ENCODE peak calls at places on chromosomes 2 and 18, in nine cellular contexts. One of them, this sample, is unnamed. For H3K4me1, the result is how much of the 10 kb centered on the place peaks cover.

GRCh38 chr2:71482055-71482454 is 28.7 kb downstream of the DYSF start:
- DNase-seq in MM.1S: no peak
- DNase-seq in cardiac muscle cell: no peak
- DNase-seq in spleen: no peak
- DNase-seq in CD8-positive, alpha-beta T cell: no peak
- DNase-seq in endothelial cell of umbilical vein: no peak
- DNase-seq in HepG2: no peak
- DNase-seq in H9: no peak
- DNase-seq in uterus: no peak
- DNase-seq in this sample: no peak

GRCh38 chr2:62814132-62814531 is 108.6 kb downstream of the EHBP1 start:
- DNase-seq in MM.1S: no peak
- DNase-seq in cardiac muscle cell: no peak
- DNase-seq in spleen: no peak
- DNase-seq in CD8-positive, alpha-beta T cell: no peak
- DNase-seq in endothelial cell of umbilical vein: no peak
- DNase-seq in HepG2: no peak
- DNase-seq in H9: no peak
- DNase-seq in uterus: no peak
- DNase-seq in this sample: peak

GRCh38 chr2:166070231-166070630 is 57.6 kb downstream of the SCN1A start:
- DNase-seq in MM.1S: no peak
- DNase-seq in cardiac muscle cell: no peak
- DNase-seq in spleen: no peak
- DNase-seq in CD8-positive, alpha-beta T cell: no peak
- DNase-seq in endothelial cell of umbilical vein: no peak
- DNase-seq in HepG2: no peak
- DNase-seq in H9: no peak
- DNase-seq in uterus: no peak
- DNase-seq in this sample: no peak

GRCh38 chr2:161312996-161313395 is 4.8 kb downstream of the PSMD14 start:
- DNase-seq in MM.1S: no peak
- DNase-seq in cardiac muscle cell: no peak
- DNase-seq in spleen: no peak
- DNase-seq in CD8-positive, alpha-beta T cell: no peak
- DNase-seq in endothelial cell of umbilical vein: no peak
- DNase-seq in HepG2: no peak
- DNase-seq in H9: no peak
- DNase-seq in uterus: no peak
- DNase-seq in this sample: no peak

GRCh38 chr2:112140899-112141622 is 2.9 kb downstream of the FBLN7 start:
- DNase-seq in MM.1S: no peak
- DNase-seq in cardiac muscle cell: no peak
- DNase-seq in spleen: no peak
- DNase-seq in CD8-positive, alpha-beta T cell: no peak
- DNase-seq in endothelial cell of umbilical vein: no peak
- DNase-seq in HepG2: no peak
- DNase-seq in H9: no peak
- DNase-seq in uterus: no peak
- DNase-seq in this sample: no peak

GRCh38 chr18:22167471-22168151 is 1.8 kb upstream of the GATA6 start:
- DNase-seq in MM.1S: no peak
- DNase-seq in cardiac muscle cell: peak
- DNase-seq in spleen: no peak
- DNase-seq in CD8-positive, alpha-beta T cell: no peak
- DNase-seq in endothelial cell of umbilical vein: peak
- DNase-seq in HepG2: no peak
- DNase-seq in H9: peak
- DNase-seq in uterus: peak
- DNase-seq in this sample: no peak

GRCh38 chr2:2848621-2849443 is 517.8 kb upstream of the MYT1L start:
- DNase-seq in MM.1S: no peak
- DNase-seq in cardiac muscle cell: peak
- DNase-seq in spleen: peak
- DNase-seq in CD8-positive, alpha-beta T cell: no peak
- DNase-seq in endothelial cell of umbilical vein: no peak
- DNase-seq in HepG2: no peak
- DNase-seq in H9: no peak
- DNase-seq in uterus: no peak
- DNase-seq in this sample: no peak

GRCh38 chr2:16763493-16763899 is 97.9 kb upstream of the CYRIA start:
- DNase-seq in MM.1S: no peak
- DNase-seq in cardiac muscle cell: no peak
- DNase-seq in spleen: no peak
- DNase-seq in CD8-positive, alpha-beta T cell: no peak
- DNase-seq in endothelial cell of umbilical vein: no peak
- DNase-seq in HepG2: no peak
- DNase-seq in H9: no peak
- DNase-seq in uterus: no peak
- DNase-seq in this sample: no peak

GRCh38 chr2:156483741-156484173 is 47.6 kb downstream of the GPD2 start:
- DNase-seq in MM.1S: peak
- DNase-seq in cardiac muscle cell: no peak
- DNase-seq in spleen: no peak
- DNase-seq in CD8-positive, alpha-beta T cell: no peak
- DNase-seq in endothelial cell of umbilical vein: no peak
- DNase-seq in HepG2: no peak
- DNase-seq in H9: no peak
- DNase-seq in uterus: no peak
- DNase-seq in this sample: no peak

GRCh38 chr2:109335586-109336266 is 206.7 kb downstream of the SH3RF3 start:
- DNase-seq in MM.1S: peak
- DNase-seq in cardiac muscle cell: no peak
- DNase-seq in spleen: no peak
- DNase-seq in CD8-positive, alpha-beta T cell: no peak
- DNase-seq in endothelial cell of umbilical vein: peak
- DNase-seq in HepG2: no peak
- DNase-seq in H9: no peak
- DNase-seq in uterus: no peak
- DNase-seq in this sample: no peak

GRCh38 chr2:80370375-80371009 is 65.9 kb upstream of the LRRTM1 start:
- DNase-seq in MM.1S: no peak
- DNase-seq in cardiac muscle cell: no peak
- DNase-seq in spleen: no peak
- DNase-seq in CD8-positive, alpha-beta T cell: no peak
- DNase-seq in endothelial cell of umbilical vein: no peak
- DNase-seq in HepG2: no peak
- DNase-seq in H9: no peak
- DNase-seq in uterus: no peak
- DNase-seq in this sample: no peak

GRCh38 chr2:179440642-179441251 is 176.1 kb upstream of the SESTD1 start:
- DNase-seq in MM.1S: peak
- DNase-seq in cardiac muscle cell: no peak
- DNase-seq in spleen: no peak
- DNase-seq in CD8-positive, alpha-beta T cell: no peak
- DNase-seq in endothelial cell of umbilical vein: no peak
- DNase-seq in HepG2: peak
- DNase-seq in H9: no peak
- DNase-seq in uterus: no peak
- DNase-seq in this sample: peak

GRCh38 chr18:61817086-61817485 is 75.7 kb downstream of the RNF152 start:
- DNase-seq in MM.1S: no peak
- DNase-seq in cardiac muscle cell: no peak
- DNase-seq in spleen: no peak
- DNase-seq in CD8-positive, alpha-beta T cell: no peak
- DNase-seq in endothelial cell of umbilical vein: no peak
- DNase-seq in HepG2: no peak
- DNase-seq in H9: no peak
- DNase-seq in uterus: no peak
- DNase-seq in this sample: no peak

GRCh38 chr2:58895849-58896248 is 654.7 kb upstream of the FANCL start:
- DNase-seq in MM.1S: no peak
- DNase-seq in cardiac muscle cell: no peak
- DNase-seq in spleen: no peak
- DNase-seq in CD8-positive, alpha-beta T cell: no peak
- DNase-seq in endothelial cell of umbilical vein: no peak
- DNase-seq in HepG2: no peak
- DNase-seq in H9: no peak
- DNase-seq in uterus: no peak
- DNase-seq in this sample: no peak

GRCh38 chr2:61177727-61178549 is 15.9 kb downstream of the C2orf74 start:
- DNase-seq in MM.1S: peak
- DNase-seq in cardiac muscle cell: no peak
- DNase-seq in spleen: peak
- DNase-seq in CD8-positive, alpha-beta T cell: peak
- DNase-seq in endothelial cell of umbilical vein: peak
- DNase-seq in HepG2: peak
- DNase-seq in H9: peak
- DNase-seq in uterus: peak
- DNase-seq in this sample: peak

GRCh38 chr2:141331127-141331526 is 799.7 kb downstream of the LRP1B start:
- DNase-seq in MM.1S: no peak
- DNase-seq in cardiac muscle cell: no peak
- DNase-seq in spleen: no peak
- DNase-seq in CD8-positive, alpha-beta T cell: no peak
- DNase-seq in endothelial cell of umbilical vein: peak
- DNase-seq in HepG2: no peak
- DNase-seq in H9: no peak
- DNase-seq in uterus: no peak
- DNase-seq in this sample: no peak

DNA sequence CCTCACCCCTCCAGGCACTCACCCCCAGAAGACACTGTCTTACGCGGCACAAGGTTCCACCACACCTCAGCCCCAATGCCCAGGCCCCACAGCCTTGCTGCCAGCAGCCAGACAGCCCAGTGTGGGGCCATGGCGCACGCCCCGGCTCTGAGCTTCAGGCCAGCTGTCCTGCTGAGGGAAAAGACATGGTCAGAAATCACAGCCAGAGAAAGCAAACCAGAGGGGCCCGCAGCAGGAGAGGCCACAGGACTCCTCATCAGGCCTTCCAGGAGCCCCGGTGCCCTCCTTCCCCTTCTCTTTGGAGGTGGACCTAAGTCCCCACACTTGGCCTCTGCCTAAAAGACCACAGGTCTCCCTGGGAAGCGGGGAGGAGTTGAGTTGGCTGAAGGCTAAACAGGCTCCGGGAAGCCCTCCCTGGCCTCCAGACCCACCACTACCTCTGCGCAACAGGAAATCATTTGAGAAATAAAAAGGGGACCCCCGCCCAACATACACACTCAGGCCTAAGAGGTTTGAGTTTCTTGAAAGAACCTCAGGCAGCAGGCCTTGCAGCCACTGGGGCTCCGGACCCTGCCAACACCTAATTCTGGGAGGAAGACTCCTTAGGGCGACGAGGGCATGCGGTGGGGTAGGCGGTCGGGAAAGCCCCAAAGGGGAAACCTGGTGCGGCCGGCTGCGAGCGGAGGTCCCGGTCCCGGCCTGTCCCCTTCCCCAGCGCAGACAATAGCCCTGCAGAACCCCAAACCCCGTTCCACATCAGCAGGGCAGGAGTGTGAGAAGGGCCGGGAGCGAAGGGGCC is 1.9 kb downstream of the SEMA4C start:
- DNase-seq in MM.1S: no peak
- DNase-seq in cardiac muscle cell: no peak
- DNase-seq in spleen: peak
- DNase-seq in CD8-positive, alpha-beta T cell: no peak
- DNase-seq in endothelial cell of umbilical vein: no peak
- DNase-seq in HepG2: no peak
- DNase-seq in H9: no peak
- DNase-seq in uterus: no peak
- DNase-seq in this sample: no peak
- H3K4me1 ChIP-seq in MM.1S: under half
- H3K4me1 ChIP-seq in cardiac muscle cell: under half
- H3K4me1 ChIP-seq in spleen: half or more
- H3K4me1 ChIP-seq in CD8-positive, alpha-beta T cell: under half
- H3K4me1 ChIP-seq in endothelial cell of umbilical vein: under half
- H3K4me1 ChIP-seq in HepG2: under half
- H3K4me1 ChIP-seq in H9: under half
- H3K4me1 ChIP-seq in uterus: under half
- H3K4me1 ChIP-seq in this sample: under half

GRCh38 chr2:41943176-41943575 is 104.6 kb upstream of the PKDCC start:
- DNase-seq in MM.1S: no peak
- DNase-seq in cardiac muscle cell: no peak
- DNase-seq in spleen: no peak
- DNase-seq in CD8-positive, alpha-beta T cell: no peak
- DNase-seq in endothelial cell of umbilical vein: no peak
- DNase-seq in HepG2: no peak
- DNase-seq in H9: no peak
- DNase-seq in uterus: no peak
- DNase-seq in this sample: no peak

GRCh38 chr2:41941831-41942230 is 106.0 kb upstream of the PKDCC start:
- DNase-seq in MM.1S: no peak
- DNase-seq in cardiac muscle cell: peak
- DNase-seq in spleen: no peak
- DNase-seq in CD8-positive, alpha-beta T cell: no peak
- DNase-seq in endothelial cell of umbilical vein: no peak
- DNase-seq in HepG2: no peak
- DNase-seq in H9: no peak
- DNase-seq in uterus: no peak
- DNase-seq in this sample: no peak

GRCh38 chr2:41947701-41948396 is 100.0 kb upstream of the PKDCC start:
- DNase-seq in MM.1S: no peak
- DNase-seq in cardiac muscle cell: peak
- DNase-seq in spleen: no peak
- DNase-seq in CD8-positive, alpha-beta T cell: no peak
- DNase-seq in endothelial cell of umbilical vein: no peak
- DNase-seq in HepG2: no peak
- DNase-seq in H9: peak
- DNase-seq in uterus: peak
- DNase-seq in this sample: no peak

GRCh38 chr2:41942278-41942677 is 105.5 kb upstream of the PKDCC start:
- DNase-seq in MM.1S: no peak
- DNase-seq in cardiac muscle cell: no peak
- DNase-seq in spleen: no peak
- DNase-seq in CD8-positive, alpha-beta T cell: no peak
- DNase-seq in endothelial cell of umbilical vein: no peak
- DNase-seq in HepG2: no peak
- DNase-seq in H9: no peak
- DNase-seq in uterus: no peak
- DNase-seq in this sample: no peak

GRCh38 chr2:41944218-41944880 is 103.5 kb upstream of the PKDCC start:
- DNase-seq in MM.1S: no peak
- DNase-seq in cardiac muscle cell: no peak
- DNase-seq in spleen: no peak
- DNase-seq in CD8-positive, alpha-beta T cell: no peak
- DNase-seq in endothelial cell of umbilical vein: no peak
- DNase-seq in HepG2: no peak
- DNase-seq in H9: no peak
- DNase-seq in uterus: no peak
- DNase-seq in this sample: no peak
- H3K4me1 ChIP-seq in MM.1S: under half
- H3K4me1 ChIP-seq in cardiac muscle cell: under half
- H3K4me1 ChIP-seq in spleen: under half
- H3K4me1 ChIP-seq in CD8-positive, alpha-beta T cell: under half
- H3K4me1 ChIP-seq in endothelial cell of umbilical vein: under half
- H3K4me1 ChIP-seq in HepG2: under half
- H3K4me1 ChIP-seq in H9: under half
- H3K4me1 ChIP-seq in uterus: under half
- H3K4me1 ChIP-seq in this sample: under half

GRCh38 chr2:121643877-121644276 is 5.4 kb downstream of the CLASP1 start:
- DNase-seq in MM.1S: no peak
- DNase-seq in cardiac muscle cell: no peak
- DNase-seq in spleen: no peak
- DNase-seq in CD8-positive, alpha-beta T cell: no peak
- DNase-seq in endothelial cell of umbilical vein: no peak
- DNase-seq in HepG2: no peak
- DNase-seq in H9: no peak
- DNase-seq in uterus: no peak
- DNase-seq in this sample: no peak
- H3K4me1 ChIP-seq in MM.1S: under half
- H3K4me1 ChIP-seq in cardiac muscle cell: under half
- H3K4me1 ChIP-seq in spleen: half or more
- H3K4me1 ChIP-seq in CD8-positive, alpha-beta T cell: under half
- H3K4me1 ChIP-seq in endothelial cell of umbilical vein: under half
- H3K4me1 ChIP-seq in HepG2: under half
- H3K4me1 ChIP-seq in H9: under half
- H3K4me1 ChIP-seq in uterus: under half
- H3K4me1 ChIP-seq in this sample: under half

GRCh38 chr2:190591437-190591836 is 56.9 kb upstream of the NEMP2 start:
- DNase-seq in MM.1S: no peak
- DNase-seq in cardiac muscle cell: no peak
- DNase-seq in spleen: no peak
- DNase-seq in CD8-positive, alpha-beta T cell: no peak
- DNase-seq in endothelial cell of umbilical vein: no peak
- DNase-seq in HepG2: no peak
- DNase-seq in H9: no peak
- DNase-seq in uterus: no peak
- DNase-seq in this sample: no peak
- H3K4me1 ChIP-seq in MM.1S: under half
- H3K4me1 ChIP-seq in cardiac muscle cell: under half
- H3K4me1 ChIP-seq in spleen: under half
- H3K4me1 ChIP-seq in CD8-positive, alpha-beta T cell: under half
- H3K4me1 ChIP-seq in endothelial cell of umbilical vein: under half
- H3K4me1 ChIP-seq in HepG2: under half
- H3K4me1 ChIP-seq in H9: under half
- H3K4me1 ChIP-seq in uterus: under half
- H3K4me1 ChIP-seq in this sample: under half